ENCODE peak calls at places on chromosomes 6 and 20, in seven cellular contexts. J is SK-N-SH, Z is HCT116, L is K562, E is H1, N is HepG2, S is GM12878. X is an unnamed sample.

GRCh38 chr20:1720226-1720625 is 62.6 kb upstream of the SIRPG start:
- DNase-seq in Z (no peak), S (no peak), L (no peak), E (no peak), N (no peak), J (no peak), X (no peak)

GRCh38 chr6:159759645-159760044 is 2.2 kb upstream of the ACAT2 start:
- DNase-seq in E (no peak), N (no peak), L (no peak), Z (no peak), J (no peak), S (no peak), X (no peak)

GRCh38 chr6:10375391-10375969 is 39.4 kb downstream of the TFAP2A start:
- DNase-seq in Z (no peak), N (no peak), L (no peak), J (no peak), S (no peak), E (no peak), X (no peak)

GRCh38 chr20:2142649-2143048 is 41.0 kb downstream of the STK35 start:
- DNase-seq in N (no peak), Z (no peak), J (no peak), S (no peak), E (no peak), L (no peak), X (no peak)

GRCh38 chr6:145204258-145204766 is 531.0 kb downstream of the EPM2A start:
- DNase-seq in E (no peak), L (no peak), S (no peak), Z (no peak), N (no peak), J (peak; percentile 12), X (no peak)

GRCh38 chr6:6191476-6191875 is 129.0 kb downstream of the F13A1 start:
- DNase-seq in Z (no peak), E (no peak), N (peak; percentile 13), S (no peak), J (no peak), L (peak; percentile 28), X (peak; percentile 11)

GRCh38 chr6:12911387-12911960 is 194.9 kb downstream of the PHACTR1 start:
- DNase-seq in L (peak; percentile 21), E (no peak), Z (no peak), S (no peak), J (peak; percentile 46), N (peak; percentile 18), X (no peak)

GRCh38 chr6:156718647-156719394 is 58.4 kb upstream of the ARID1B start:
- DNase-seq in S (no peak), E (no peak), L (peak; percentile 81), J (no peak), Z (peak; percentile 69), N (peak; percentile 26), X (no peak)

GRCh38 chr6:62707156-62707555 is 421.1 kb upstream of the KHDRBS2 start:
- DNase-seq in S (no peak), J (no peak), L (no peak), E (no peak), N (peak; percentile 8), Z (no peak), X (no peak)

GRCh38 chr6:53630533-53631269 is 34.9 kb downstream of the KLHL31 start:
- DNase-seq in E (no peak), L (no peak), J (no peak), N (peak; percentile 33), S (no peak), Z (no peak), X (no peak)

GRCh38 chr6:95240514-95240913 is 336.8 kb upstream of the MANEA start:
- DNase-seq in S (no peak), L (no peak), Z (no peak), N (no peak), E (no peak), J (peak; percentile 58), X (no peak)

GRCh38 chr6:74369556-74369993 is 673.6 kb downstream of the CD109 start:
- DNase-seq in Z (no peak), J (no peak), N (no peak), L (no peak), S (no peak), E (no peak), X (peak; percentile 10)

GRCh38 chr6:113994934-113995342 is 24.0 kb upstream of the HDAC2 start:
- DNase-seq in L (peak; percentile 56), S (no peak), J (peak; percentile 44), N (peak; percentile 87), E (no peak), Z (peak; percentile 88), X (peak; percentile 39)

GRCh38 chr6:150213301-150213700 is 70.5 kb downstream of the PPP1R14C start:
- DNase-seq in N (no peak), L (no peak), Z (no peak), J (no peak), E (no peak), S (no peak), X (no peak)

GRCh38 chr6:33824461-33825154 is 20.8 kb upstream of the MLN start:
- DNase-seq in S (no peak), Z (peak; percentile 18), J (no peak), E (no peak), L (peak; percentile 21), N (no peak), X (no peak)

GRCh38 chr6:33443619-33444504 is 10.5 kb upstream of the ZBTB9 start:
- DNase-seq in L (no peak), J (peak; percentile 20), N (no peak), Z (no peak), E (no peak), S (no peak), X (no peak)

GRCh38 chr6:30612213-30612612 is 4.8 kb downstream of the PPP1R10 start:
- DNase-seq in S (no peak), J (no peak), N (no peak), L (peak; percentile 45), E (no peak), Z (no peak), X (no peak)

GRCh38 chr20:13610205-13610604 is 28.5 kb downstream of the TASP1 start:
- DNase-seq in N (peak; percentile 41), L (peak; percentile 16), Z (no peak), J (peak; percentile 9), S (no peak), E (no peak), X (no peak)

GRCh38 chr6:142207265-142207877 is 60.3 kb downstream of the VTA1 start:
- DNase-seq in J (peak; percentile 30), L (peak; percentile 68), E (peak; percentile 21), S (no peak), N (peak; percentile 67), Z (peak; percentile 26), X (no peak)

GRCh38 chr6:126041516-126042447 is 55.4 kb downstream of the TRMT11 start:
- DNase-seq in N (no peak), S (no peak), Z (no peak), E (no peak), J (no peak), L (no peak), X (no peak)

GRCh38 chr6:116278478-116278822 is 1.3 kb downstream of the TSPYL1 start:
- DNase-seq in N (no peak), S (no peak), E (no peak), L (peak; percentile 22), Z (no peak), J (no peak), X (no peak)

DNA sequence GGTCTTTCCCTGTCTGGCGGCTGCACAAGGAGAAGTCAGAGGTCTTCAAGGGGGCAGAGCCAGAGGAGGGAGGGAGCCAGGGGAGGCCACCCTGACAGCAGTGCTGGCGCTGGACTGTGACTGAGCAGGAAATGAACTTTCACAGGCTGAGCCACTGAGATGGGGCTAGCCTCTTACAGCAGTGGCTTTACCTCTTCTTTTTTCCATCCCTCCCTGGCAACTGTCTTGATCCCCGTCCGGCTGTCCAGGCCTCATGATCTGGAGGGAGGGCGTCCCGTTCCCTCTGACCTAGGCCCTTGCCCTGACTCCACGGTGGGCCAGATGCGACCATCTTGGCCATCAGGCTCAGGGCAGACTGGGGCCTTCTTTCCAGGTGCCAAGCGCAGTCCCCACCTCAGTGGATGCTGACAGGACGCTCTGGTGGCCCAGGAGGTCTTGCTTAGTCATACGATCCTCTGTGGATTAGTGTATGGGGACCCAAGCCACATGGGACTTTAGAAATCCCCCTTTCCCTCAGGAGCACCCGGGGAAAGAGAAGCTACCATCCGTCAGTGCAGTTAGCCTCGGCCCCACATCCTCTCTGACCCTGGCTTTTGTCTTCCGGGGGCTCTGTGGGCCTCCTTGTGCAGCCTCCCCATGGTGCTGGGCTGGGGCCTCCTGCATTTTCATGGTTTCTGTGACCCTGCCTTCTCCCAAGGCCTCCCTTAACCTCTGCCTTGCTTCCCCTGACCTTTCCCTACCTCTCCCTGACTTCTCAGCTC is 57.4 kb upstream of the CCDC167 start:
- DNase-seq in J (no peak), E (no peak), Z (no peak), S (no peak), L (no peak), N (no peak), X (no peak)
- TF ChIP-seq JUND in J (no peak), E (no peak), Z (no peak), S (no peak), L (no peak), N (no peak), X (no peak)

GRCh38 chr20:20083796-20084195 is 31.5 kb downstream of the CFAP61 start:
- DNase-seq in E (no peak), Z (peak; percentile 19), N (peak; percentile 52), J (peak; percentile 31), S (peak; percentile 2), L (peak; percentile 10), X (peak; percentile 9)
- TF ChIP-seq JUND in E (no peak), Z (no peak), N (no peak), J (no peak), S (no peak), L (no peak), X (no peak)

GRCh38 chr20:11675920-11676617 is 241.6 kb upstream of the BTBD3 start:
- DNase-seq in S (no peak), E (no peak), N (no peak), L (no peak), J (no peak), Z (no peak), X (no peak)
- TF ChIP-seq JUND in S (no peak), E (no peak), N (no peak), L (no peak), J (no peak), Z (no peak), X (no peak)

GRCh38 chr6:41452763-41453162 is 93.4 kb upstream of the FOXP4 start:
- DNase-seq in L (no peak), Z (no peak), E (no peak), S (no peak), J (no peak), N (no peak), X (no peak)

GRCh38 chr6:41449399-41450245 is 96.6 kb upstream of the FOXP4 start:
- DNase-seq in L (peak; percentile 53), E (no peak), Z (no peak), N (peak; percentile 86), S (no peak), J (no peak), X (no peak)

GRCh38 chr6:41450581-41450980 is 95.6 kb upstream of the FOXP4 start:
- DNase-seq in N (no peak), Z (no peak), L (no peak), J (no peak), E (no peak), S (no peak), X (no peak)

GRCh38 chr6:41451515-41452163 is 94.5 kb upstream of the FOXP4 start:
- DNase-seq in E (no peak), Z (no peak), S (no peak), N (no peak), L (no peak), J (no peak), X (no peak)

DNA sequence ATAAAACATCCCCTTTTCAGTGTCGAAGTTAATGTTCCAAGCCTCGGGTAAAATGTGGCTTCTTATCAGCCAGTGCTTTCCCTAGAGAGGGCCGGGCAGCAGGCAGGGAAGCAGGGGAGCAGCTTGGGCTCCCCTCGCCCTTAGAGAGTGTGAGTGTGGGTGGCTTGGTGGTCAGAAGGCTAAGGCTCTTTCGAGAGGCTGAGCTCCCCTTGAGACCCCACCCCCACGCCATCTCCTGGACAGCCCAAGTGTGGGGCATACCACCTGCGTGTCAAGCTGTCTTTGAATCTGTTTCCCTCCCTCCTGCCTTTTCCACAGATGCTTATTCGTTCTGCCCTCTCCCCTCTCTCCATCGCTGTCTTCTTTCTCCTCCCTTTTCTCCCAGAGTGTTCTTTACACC is 95.1 kb upstream of the FOXP4 start:
- DNase-seq in E (no peak), Z (no peak), N (no peak), J (peak; percentile 54), S (no peak), L (peak; percentile 47), X (no peak)
- TF ChIP-seq JUND in E (no peak), Z (no peak), N (no peak), J (no peak), S (no peak), L (no peak), X (no peak)